ENCODE peak calls at places on chromosomes 6 and 20, in five cellular contexts. H, G, U, D and W are unnamed samples.

GRCh38 chr6:149335924-149336323 is 18.4 kb downstream of the TAB2 start:
- DNase-seq in H (no peak), D (peak), U (peak), G (peak), W (peak)

GRCh38 chr6:136753624-136754023 is 38.7 kb downstream of the MAP3K5 start:
- DNase-seq in G (no peak), H (no peak), D (peak), U (no peak), W (no peak)

GRCh38 chr6:166492092-166492491 is 94.4 kb downstream of the RAMACL start:
- DNase-seq in G (no peak), D (no peak), U (no peak), H (no peak), W (no peak)

GRCh38 chr6:32689531-32690505 is 23.4 kb upstream of the HLA-DQB1 start:
- DNase-seq in U (no peak), D (no peak), H (no peak), G (no peak), W (no peak)

GRCh38 chr20:10553326-10553984 is 118.3 kb downstream of the SLX4IP start:
- DNase-seq in D (peak), G (no peak), U (peak), H (peak), W (peak)

GRCh38 chr6:55980627-55981211 is 105.3 kb upstream of the BMP5 start:
- DNase-seq in H (no peak), U (peak), G (peak), D (peak), W (peak)

GRCh38 chr6:157282279-157282678 is 41.0 kb downstream of the TMEM242 start:
- DNase-seq in D (no peak), G (no peak), U (no peak), H (no peak), W (no peak)

GRCh38 chr20:56628873-56629463 is at the start of gene TFAP2C:
- DNase-seq in D (peak), H (peak), U (peak), G (no peak), W (peak)

GRCh38 chr6:133191323-133191722 is 49.8 kb upstream of the EYA4 start:
- DNase-seq in U (no peak), G (no peak), H (no peak), D (no peak), W (no peak)

GRCh38 chr6:137892271-137892708 is 25.2 kb downstream of the TNFAIP3 start:
- DNase-seq in D (peak), H (no peak), G (peak), U (no peak), W (peak)

DNA sequence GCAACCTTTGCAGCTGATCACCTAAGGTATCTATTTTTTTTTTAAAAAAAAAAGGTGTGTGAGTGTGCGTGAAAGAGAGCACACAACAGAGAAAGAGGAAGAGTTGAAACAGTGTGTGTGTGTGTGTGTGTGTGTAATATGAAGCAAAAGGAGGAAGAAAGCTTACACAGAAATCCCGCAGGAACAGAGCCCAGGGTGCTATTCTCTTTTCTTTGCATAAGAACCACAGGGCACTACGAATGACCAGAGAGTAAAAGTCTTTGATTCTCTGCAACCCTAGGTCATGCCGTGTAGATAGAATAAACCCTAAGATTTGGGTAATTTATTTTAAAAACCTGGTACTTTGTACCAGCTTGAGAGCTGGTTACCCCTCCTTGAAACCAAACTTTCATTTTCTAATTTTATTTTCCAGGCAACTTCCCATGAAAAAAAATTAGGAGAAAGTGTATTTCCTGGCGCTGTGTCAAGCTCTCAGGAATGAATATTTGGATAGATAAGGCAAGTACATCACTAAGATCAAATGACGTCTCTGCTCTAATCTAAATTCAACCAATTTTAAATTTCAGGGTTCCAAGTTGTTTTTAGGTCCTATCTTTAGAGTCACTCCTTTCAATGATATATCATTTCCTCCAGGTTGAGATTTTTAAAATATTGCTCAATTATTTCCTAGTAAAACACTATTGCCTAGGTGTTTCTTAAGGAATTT is 47.9 kb upstream of the ID4 start:
- DNase-seq in U (no peak), G (no peak), H (no peak), D (no peak), W (no peak)
- H3K4me3 ChIP-seq in U (no peak), G (no peak), H (no peak), D (no peak), W (no peak)

GRCh38 chr6:128520436-128521301 is at the start of gene PTPRK:
- DNase-seq in D (peak), H (peak), U (peak), G (no peak), W (peak)
- TF ChIP-seq CTCF in D (no peak), H (peak), U (peak), G (peak), W (peak)

DNA sequence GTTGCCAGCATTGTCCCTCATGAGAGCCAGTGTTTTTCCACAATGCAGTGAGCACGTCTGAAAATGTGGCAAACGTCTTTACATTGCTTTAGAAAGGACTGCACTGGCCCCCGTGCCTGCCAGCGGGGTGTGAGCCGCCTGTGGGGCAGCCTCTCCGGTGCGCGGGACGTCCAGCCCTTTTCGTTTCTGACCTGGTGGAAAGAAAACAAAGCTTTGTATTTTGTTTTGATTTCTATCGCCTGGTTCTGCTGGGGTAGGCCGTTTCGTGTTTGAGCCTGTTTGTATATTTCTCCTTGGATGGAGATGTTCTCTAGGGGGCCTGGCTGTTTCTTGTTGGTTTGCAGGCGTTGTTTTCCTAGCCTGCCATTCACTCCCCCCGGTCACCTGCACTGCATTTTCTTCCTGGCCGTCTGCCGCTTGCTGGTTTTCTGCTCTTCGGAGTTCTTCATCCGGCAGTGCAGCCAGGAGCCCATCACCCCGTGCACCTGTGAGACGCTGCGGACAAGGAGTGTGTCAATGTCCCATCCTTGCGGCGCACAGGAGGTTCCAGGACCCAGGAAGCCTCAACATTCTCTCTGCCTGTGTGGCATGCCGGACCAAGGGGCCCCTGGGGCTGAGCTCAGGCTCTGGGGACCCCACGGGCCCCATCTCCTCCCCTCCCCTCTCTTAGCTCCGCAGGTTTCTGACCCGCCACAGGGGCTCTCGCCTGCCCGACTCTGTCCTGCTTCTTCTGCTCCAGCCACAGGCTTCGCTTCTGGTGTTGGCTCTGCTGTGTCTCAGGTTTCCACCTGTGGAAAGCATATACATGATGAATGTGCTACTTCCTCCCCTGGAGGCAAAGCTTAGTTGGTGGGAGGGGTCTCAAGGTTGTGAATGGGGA is 100.6 kb downstream of the CDH4 start:
- DNase-seq in U (no peak), G (no peak), D (no peak), H (no peak), W (no peak)
- H3K4me3 ChIP-seq in U (no peak), G (no peak), D (no peak), H (no peak), W (no peak)

DNA sequence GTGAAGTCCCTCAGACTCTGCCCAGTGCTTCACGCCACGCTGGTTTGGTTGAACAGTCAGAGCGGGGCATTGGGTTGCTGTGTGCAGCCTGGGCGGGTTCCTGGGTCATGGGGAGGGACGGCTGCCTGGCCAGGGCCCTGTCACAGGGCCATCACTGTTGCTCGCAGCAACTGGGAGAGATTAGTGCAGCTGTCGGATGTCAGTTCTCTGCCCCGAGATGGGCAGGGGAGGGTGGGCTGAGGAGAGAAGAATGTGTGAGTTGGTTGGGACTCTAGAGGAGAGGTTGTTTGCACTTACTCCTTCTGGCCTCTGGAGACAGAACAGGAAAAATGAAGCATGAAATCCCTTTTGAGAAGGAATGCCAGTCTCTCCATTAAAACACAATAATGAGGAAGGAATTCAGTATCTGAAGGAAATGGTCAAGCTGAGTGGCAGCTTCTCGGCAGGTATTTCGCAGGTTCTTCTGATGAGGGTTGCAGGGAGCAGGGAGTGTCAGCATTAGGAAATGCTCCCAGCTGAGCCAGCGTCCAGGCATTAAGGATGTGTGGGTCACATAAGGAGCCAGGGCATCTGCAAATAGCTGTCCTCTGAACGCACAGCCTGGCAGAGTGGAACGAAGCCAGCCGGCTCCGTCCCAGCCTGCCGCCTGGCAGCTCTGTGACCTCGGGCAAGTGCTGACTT is 95.9 kb downstream of the SSR1 start:
- DNase-seq in D (peak), G (no peak), U (no peak), H (no peak), W (no peak)
- TF ChIP-seq CTCF in D (no peak), G (no peak), U (no peak), H (no peak), W (peak)

DNA sequence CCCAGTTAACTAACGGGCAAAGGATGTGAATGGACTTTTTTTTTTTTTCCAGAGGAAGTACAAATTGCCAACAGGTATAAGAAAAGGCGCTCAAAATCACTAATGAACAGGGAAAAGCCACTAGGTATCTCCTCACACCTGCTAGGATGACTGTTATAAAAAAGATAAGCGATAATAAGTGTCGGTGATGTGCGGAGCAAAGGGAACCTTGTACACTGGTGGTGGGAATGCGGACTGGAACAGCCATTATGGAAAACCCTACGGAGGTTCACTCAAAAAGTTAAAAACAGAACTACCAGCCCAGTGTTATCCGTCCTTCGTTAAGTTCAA is 787 bp upstream of the RAB32 start:
- DNase-seq in H (no peak), U (no peak), G (no peak), D (no peak), W (no peak)
- H3K4me3 ChIP-seq in H (peak), U (peak), G (peak), D (peak), W (peak)

GRCh38 chr6:24480705-24481104 is 8.7 kb downstream of the GPLD1 start:
- DNase-seq in U (no peak), H (no peak), D (no peak), G (no peak), W (no peak)

GRCh38 chr6:24472181-24472580 is 17.2 kb downstream of the GPLD1 start:
- DNase-seq in G (no peak), H (no peak), D (peak), U (no peak), W (no peak)

GRCh38 chr6:24477070-24477469 is 12.3 kb downstream of the GPLD1 start:
- DNase-seq in U (no peak), D (no peak), H (no peak), G (no peak), W (no peak)

GRCh38 chr6:24478903-24479302 is 10.5 kb downstream of the GPLD1 start:
- DNase-seq in U (no peak), H (no peak), G (no peak), D (no peak), W (no peak)

DNA sequence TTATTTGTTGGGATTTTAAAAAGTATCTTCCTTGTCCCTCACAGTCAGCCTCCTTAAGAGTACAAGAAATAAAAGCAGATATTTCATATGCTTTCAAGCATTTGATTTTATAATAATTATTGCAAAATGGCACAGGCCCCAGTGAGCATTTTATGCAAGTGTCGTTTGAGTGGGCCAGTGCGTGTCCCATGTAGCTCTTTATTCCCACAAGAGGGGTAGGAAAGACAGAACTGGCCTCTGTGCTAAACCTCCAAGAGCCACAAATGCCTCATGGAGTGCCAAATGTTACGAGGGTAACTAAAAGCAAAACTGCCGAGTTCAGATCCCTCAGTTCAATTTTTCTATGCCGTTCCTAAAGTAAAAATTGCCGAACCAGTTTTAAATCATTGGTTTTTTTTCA is 12.7 kb downstream of the GPLD1 start:
- DNase-seq in H (no peak), D (no peak), G (no peak), U (no peak), W (no peak)
- TF ChIP-seq CTCF in H (no peak), D (no peak), G (no peak), U (no peak), W (no peak)

DNA sequence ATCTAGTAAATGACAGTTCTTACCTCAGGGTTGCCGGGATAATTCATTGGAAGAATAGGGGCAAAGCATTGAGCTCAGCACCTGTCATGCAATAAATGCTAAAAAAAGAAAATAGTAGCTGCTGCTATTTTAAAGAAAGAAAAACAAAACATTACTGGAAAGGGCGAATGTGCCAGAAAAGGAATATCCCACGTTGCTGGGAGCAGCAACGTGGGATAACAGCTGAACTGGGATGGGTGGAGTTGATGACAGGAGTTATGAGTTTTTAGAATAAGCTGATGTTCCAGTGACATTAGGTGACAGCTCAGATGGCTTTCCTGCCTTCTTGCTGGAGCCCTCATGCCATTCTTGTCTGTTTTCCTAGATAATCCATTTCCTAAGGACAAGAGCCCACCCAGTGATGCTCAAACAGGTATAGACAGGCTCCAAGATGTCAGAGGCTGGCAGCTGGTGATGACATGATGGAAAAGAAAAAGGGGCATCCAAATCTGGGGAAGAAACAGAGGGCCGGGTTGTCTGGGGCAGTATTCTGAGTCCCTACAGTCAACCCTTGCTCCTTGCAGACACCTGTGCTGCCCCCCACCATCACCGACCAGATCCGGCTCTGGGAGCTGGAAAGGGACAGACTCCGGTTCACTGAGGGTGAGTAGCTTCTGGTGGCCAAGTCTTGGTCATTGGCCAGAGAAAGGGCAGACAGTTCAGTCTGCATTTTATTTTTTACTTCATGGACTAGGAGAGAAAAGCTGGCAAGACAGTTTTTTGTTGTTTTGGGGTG is 1.1 kb upstream of the VARS2 start:
- DNase-seq in U (no peak), D (no peak), H (peak), G (no peak), W (no peak)
- H3K4me3 ChIP-seq in U (no peak), D (no peak), H (no peak), G (no peak), W (no peak)

DNA sequence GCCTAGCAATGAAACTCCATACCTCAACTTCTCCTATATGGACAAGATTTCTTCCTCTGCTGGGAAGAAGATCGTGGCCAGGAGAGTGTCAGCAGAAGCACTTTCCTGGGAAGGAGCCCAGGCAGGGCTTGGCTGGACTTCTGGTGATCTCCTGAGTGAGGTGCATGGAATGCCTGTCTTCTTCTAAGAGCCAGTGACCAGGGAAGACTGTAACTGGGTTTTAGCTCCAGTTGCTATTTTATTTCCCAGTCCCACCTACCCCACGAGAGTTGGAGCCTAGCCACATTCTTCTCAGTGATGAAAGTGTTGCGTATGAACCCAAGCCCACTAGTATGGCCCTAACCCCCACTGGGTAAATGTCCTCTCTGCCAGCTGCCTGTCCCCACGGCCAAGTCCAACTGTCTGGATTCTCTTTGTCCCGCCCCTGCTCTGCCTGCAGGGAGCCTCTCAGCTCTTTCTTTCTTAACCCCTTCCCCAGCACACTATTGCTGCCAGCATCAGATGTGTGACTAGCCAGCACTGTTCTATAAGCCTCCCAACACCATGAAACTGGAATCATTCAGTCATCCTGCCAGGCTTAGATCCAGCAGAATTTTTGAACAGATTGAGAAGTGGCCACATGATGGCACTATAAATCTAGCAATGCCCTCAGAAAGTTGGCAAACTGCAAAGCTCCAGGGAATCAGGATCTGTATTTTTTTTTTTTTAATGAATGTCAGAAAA is 69.8 kb upstream of the FAM184A start:
- DNase-seq in G (peak), H (no peak), U (peak), D (peak), W (peak)
- TF ChIP-seq CTCF in G (peak), H (peak), U (peak), D (peak), W (peak)

DNA sequence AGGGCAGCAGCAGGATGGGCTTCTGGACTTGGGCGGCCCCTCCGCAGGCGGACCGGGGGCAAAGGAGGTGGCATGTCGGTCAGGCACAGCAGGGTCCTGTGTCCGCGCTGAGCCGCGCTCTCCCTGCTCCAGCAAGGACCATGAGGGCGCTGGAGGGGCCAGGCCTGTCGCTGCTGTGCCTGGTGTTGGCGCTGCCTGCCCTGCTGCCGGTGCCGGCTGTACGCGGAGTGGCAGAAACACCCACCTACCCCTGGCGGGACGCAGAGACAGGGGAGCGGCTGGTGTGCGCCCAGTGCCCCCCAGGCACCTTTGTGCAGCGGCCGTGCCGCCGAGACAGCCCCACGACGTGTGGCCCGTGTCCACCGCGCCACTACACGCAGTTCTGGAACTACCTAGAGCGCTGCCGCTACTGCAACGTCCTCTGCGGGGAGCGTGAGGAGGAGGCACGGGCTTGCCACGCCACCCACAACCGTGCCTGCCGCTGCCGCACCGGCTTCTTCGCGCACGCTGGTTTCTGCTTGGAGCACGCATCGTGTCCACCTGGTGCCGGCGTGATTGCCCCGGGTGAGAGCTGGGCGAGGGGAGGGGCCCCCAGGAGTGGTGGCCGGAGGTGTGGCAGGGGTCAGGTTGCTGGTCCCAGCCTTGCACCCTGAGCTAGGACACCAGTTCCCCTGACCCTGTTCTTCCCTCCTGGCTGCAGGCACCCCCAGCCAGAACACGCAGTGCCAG is at the start of gene TNFRSF6B:
- DNase-seq in U (no peak), D (no peak), H (peak), G (no peak), W (no peak)
- H3K4me3 ChIP-seq in U (no peak), D (no peak), H (no peak), G (peak), W (peak)